ENCODE peak calls at places on chromosome 9, in eight cellular contexts. Y is GM23248, S is MM.1S, N is SK-N-SH, D is hepatocyte, E is HCT116, A is GM23338, J is PC-3. L is an unnamed sample.

GRCh38 chr9:98315551-98316060 is 60.2 kb upstream of the TBC1D2 start:
- DNase-seq in Y (peak; percentile 88), S (peak; percentile 87), N (peak; percentile 89), D (peak; percentile 93), E (peak; percentile 74), A (peak; percentile 98), J (peak; percentile 80), L (peak; percentile 89)

GRCh38 chr9:33380390-33381094 is 21.8 kb downstream of the AQP7 start:
- DNase-seq in Y (no peak), S (no peak), N (no peak), D (no peak), E (no peak), A (peak; percentile 13), J (no peak), L (no peak)

GRCh38 chr9:14251146-14252071 is 62.5 kb downstream of the NFIB start:
- DNase-seq in Y (peak; percentile 79), S (no peak), N (no peak), D (peak; percentile 78), E (peak; percentile 7), A (peak; percentile 65), J (peak; percentile 92), L (no peak)

GRCh38 chr9:133954862-133955529 is 37.1 kb downstream of the VAV2 start:
- DNase-seq in Y (no peak), S (no peak), N (no peak), D (no peak), E (no peak), A (no peak), J (no peak), L (peak; percentile 63)

GRCh38 chr9:3464033-3464638 is 61.7 kb downstream of the RFX3 start:
- DNase-seq in Y (peak; percentile 19), S (no peak), N (no peak), D (no peak), E (no peak), A (no peak), J (peak; percentile 6), L (no peak)

GRCh38 chr9:4661165-4662095 is 664 bp upstream of the PLPP6 start:
- DNase-seq in Y (peak; percentile 52), S (peak; percentile 66), N (no peak), D (no peak), E (no peak), A (no peak), J (peak; percentile 42), L (no peak)

GRCh38 chr9:32292611-32293010 is 91.8 kb upstream of the ACO1 start:
- DNase-seq in Y (peak; percentile 32), S (no peak), N (no peak), D (no peak), E (no peak), A (no peak), J (no peak), L (no peak)

GRCh38 chr9:91196103-91196761 is 165.5 kb downstream of the AUH start:
- DNase-seq in Y (no peak), S (no peak), N (no peak), D (no peak), E (no peak), A (no peak), J (no peak), L (no peak)

GRCh38 chr9:123473226-123473625 is 117.2 kb downstream of the CRB2 start:
- DNase-seq in Y (no peak), S (no peak), N (peak; percentile 89), D (peak; percentile 29), E (no peak), A (no peak), J (no peak), L (no peak)

GRCh38 chr9:89606567-89607311 is 1.9 kb downstream of the GADD45G start:
- DNase-seq in Y (peak; percentile 75), S (peak; percentile 7), N (peak; percentile 68), D (peak; percentile 63), E (no peak), A (peak; percentile 43), J (peak; percentile 55), L (no peak)

GRCh38 chr9:115883467-115884329 is 269.9 kb upstream of the PAPPA start:
- DNase-seq in Y (peak; percentile 69), S (peak; percentile 11), N (peak; percentile 19), D (peak; percentile 67), E (peak; percentile 12), A (peak; percentile 80), J (peak; percentile 69), L (peak; percentile 7)

GRCh38 chr9:116156621-116157314 is 3.2 kb downstream of the PAPPA start:
- DNase-seq in Y (peak; percentile 87), S (no peak), N (peak; percentile 44), D (peak; percentile 77), E (no peak), A (peak; percentile 74), J (peak; percentile 71), L (no peak)

GRCh38 chr9:95574176-95574575 is 57.4 kb upstream of the PTCH1 start:
- DNase-seq in Y (no peak), S (no peak), N (no peak), D (no peak), E (no peak), A (no peak), J (no peak), L (peak; percentile 45)

DNA sequence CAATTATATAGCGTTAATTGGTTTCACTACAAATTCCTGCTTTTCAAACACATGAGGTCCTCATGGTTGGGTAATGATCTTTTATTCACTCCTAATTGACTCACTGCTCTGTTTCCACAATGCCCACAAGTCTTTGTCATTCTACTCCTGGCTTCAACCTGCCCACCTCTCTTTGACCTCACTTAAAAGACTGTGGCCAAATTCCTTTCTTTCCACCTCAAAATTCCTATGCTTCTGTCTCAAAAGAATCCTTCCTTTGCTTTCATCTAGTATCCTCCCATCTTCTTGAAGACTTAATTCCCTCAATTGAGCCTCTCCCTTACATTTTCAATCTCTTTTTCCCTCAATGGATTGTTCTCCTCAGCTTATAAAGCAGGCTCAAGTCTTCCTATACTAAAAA is 4.9 kb downstream of the APBA1 start:
- DNase-seq in Y (peak; percentile 33), S (no peak), N (no peak), D (no peak), E (no peak), A (peak; percentile 63), J (no peak), L (no peak)
- H3K9me2 ChIP-seq in Y (no peaks in the 10 kb centered on the region), S (no peaks in the 10 kb centered on the region), N (no peaks in the 10 kb centered on the region), D (no peaks in the 10 kb centered on the region), E (no peaks in the 10 kb centered on the region), A (no peaks in the 10 kb centered on the region), J (no peaks in the 10 kb centered on the region), L (no peaks in the 10 kb centered on the region)

DNA sequence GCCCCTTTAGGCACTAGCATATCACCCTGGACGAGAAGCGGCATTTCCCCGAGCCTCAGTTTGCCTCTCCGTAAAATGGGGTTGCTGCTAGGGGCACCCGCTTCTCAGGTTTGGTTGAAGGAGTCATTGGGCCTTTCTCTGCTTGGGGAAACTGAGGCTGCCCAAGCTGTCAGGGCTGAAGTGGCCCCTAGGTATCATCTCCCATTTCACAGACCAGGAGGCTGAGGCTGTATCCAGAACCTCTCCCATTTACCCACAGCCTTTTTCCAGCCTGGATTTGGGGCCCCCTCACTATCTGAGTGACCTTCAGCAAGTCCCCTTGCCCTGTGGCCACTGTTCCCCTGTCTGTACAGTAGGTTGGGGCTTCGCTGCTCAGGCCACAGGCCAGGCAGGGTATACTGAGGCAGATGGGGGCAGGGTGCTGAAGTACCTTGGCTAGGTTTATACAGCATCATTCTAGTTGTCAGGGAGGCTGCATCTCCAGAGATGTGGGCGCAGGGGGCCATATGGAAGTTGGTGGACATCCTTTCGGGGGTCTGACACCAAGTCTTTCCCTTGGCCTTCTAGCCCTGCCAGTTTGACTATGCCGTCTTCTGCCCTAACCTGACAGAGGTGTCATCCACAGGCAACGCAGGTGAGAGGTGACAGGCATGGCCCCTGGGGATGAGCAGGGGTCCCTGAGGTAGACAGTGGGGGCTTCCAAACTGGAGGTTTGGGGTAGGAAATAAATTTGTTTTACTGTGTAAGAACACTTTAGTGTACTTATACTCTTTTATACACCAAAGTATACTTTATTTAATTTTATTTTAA is 7.9 kb downstream of the FPGS start:
- DNase-seq in Y (no peak), S (no peak), N (no peak), D (no peak), E (no peak), A (no peak), J (no peak), L (no peak)
- TF ChIP-seq EZH2phosphoT487 in Y (no peak), S (no peak), N (no peak), D (no peak), E (no peak), A (no peak), J (no peak), L (no peak)

GRCh38 chr9:130197386-130197785 is 25.2 kb downstream of the NCS1 start:
- DNase-seq in Y (no peak), S (no peak), N (no peak), D (no peak), E (no peak), A (no peak), J (no peak), L (no peak)

GRCh38 chr9:130194406-130194932 is 22.3 kb downstream of the NCS1 start:
- DNase-seq in Y (no peak), S (no peak), N (peak; percentile 50), D (no peak), E (no peak), A (no peak), J (no peak), L (no peak)

GRCh38 chr9:130193531-130194405 is 21.6 kb downstream of the NCS1 start:
- DNase-seq in Y (no peak), S (no peak), N (peak; percentile 69), D (no peak), E (no peak), A (peak; percentile 34), J (no peak), L (no peak)

GRCh38 chr9:130196643-130197042 is 24.4 kb downstream of the NCS1 start:
- DNase-seq in Y (no peak), S (no peak), N (peak; percentile 91), D (no peak), E (no peak), A (no peak), J (no peak), L (no peak)

GRCh38 chr9:130195638-130196037 is 23.4 kb downstream of the NCS1 start:
- DNase-seq in Y (no peak), S (no peak), N (no peak), D (no peak), E (no peak), A (no peak), J (no peak), L (no peak)
- H3K9me2 ChIP-seq in Y (no peaks in the 10 kb centered on the region), S (no peaks in the 10 kb centered on the region), N (no peaks in the 10 kb centered on the region), D (no peaks in the 10 kb centered on the region), E (no peaks in the 10 kb centered on the region), A (no peaks in the 10 kb centered on the region), J (no peaks in the 10 kb centered on the region), L (no peaks in the 10 kb centered on the region)

GRCh38 chr9:112049834-112050516 is 125.1 kb downstream of the SUSD1 start:
- DNase-seq in Y (peak; percentile 62), S (no peak), N (no peak), D (no peak), E (no peak), A (no peak), J (no peak), L (no peak)

GRCh38 chr9:112051812-112052211 is 123.3 kb downstream of the SUSD1 start:
- DNase-seq in Y (peak; percentile 83), S (no peak), N (no peak), D (no peak), E (no peak), A (no peak), J (no peak), L (no peak)

GRCh38 chr9:112050544-112051475 is 124.3 kb downstream of the SUSD1 start:
- DNase-seq in Y (peak; percentile 90), S (no peak), N (no peak), D (peak; percentile 76), E (no peak), A (no peak), J (peak; percentile 61), L (no peak)

GRCh38 chr9:112047538-112048066 is 127.5 kb downstream of the SUSD1 start:
- DNase-seq in Y (no peak), S (no peak), N (no peak), D (no peak), E (no peak), A (no peak), J (no peak), L (no peak)

GRCh38 chr9:112048924-112049785 is 125.9 kb downstream of the SUSD1 start:
- DNase-seq in Y (peak; percentile 85), S (no peak), N (no peak), D (no peak), E (no peak), A (no peak), J (no peak), L (no peak)
- TF ChIP-seq EZH2phosphoT487 in Y (no peak), S (no peak), N (no peak), D (no peak), E (no peak), A (no peak), J (no peak), L (no peak)

L was measured in OCI-LY7.